ENCODE peak calls at places on chromosomes 16 and 17, in eight cellular contexts. U, C, L, W, D, P, H and O are unnamed samples.

GRCh38 chr17:1643293-1643998 is 2.1 kb downstream of the SCARF1 start:
- DNase-seq in U (peak), C (peak), L (no peak), W (peak), D (peak), P (peak), H (peak), O (peak)

GRCh38 chr16:89525146-89525913 is 17.1 kb downstream of the SPG7 start:
- DNase-seq in U (no peak), C (no peak), L (no peak), W (peak), D (no peak), P (no peak), H (no peak), O (no peak)

GRCh38 chr17:78364436-78365281 is 4.8 kb upstream of the SOCS3 start:
- DNase-seq in U (peak), C (no peak), L (no peak), W (no peak), D (no peak), P (peak), H (no peak), O (no peak)

GRCh38 chr16:88530858-88531203 is 39.4 kb upstream of the ZC3H18 start:
- DNase-seq in U (peak), C (no peak), L (no peak), W (no peak), D (no peak), P (no peak), H (no peak), O (no peak)

GRCh38 chr17:80474231-80474932 is 2.0 kb downstream of the NPTX1 start:
- DNase-seq in U (peak), C (no peak), L (no peak), W (no peak), D (peak), P (no peak), H (no peak), O (peak)

GRCh38 chr17:14268264-14268663 is 31.6 kb upstream of the CDRT15 start:
- DNase-seq in U (peak), C (no peak), L (no peak), W (no peak), D (no peak), P (no peak), H (no peak), O (no peak)

GRCh38 chr17:1977583-1978395 is 47.3 kb downstream of the RTN4RL1 start:
- DNase-seq in U (peak), C (no peak), L (no peak), W (no peak), D (no peak), P (peak), H (no peak), O (no peak)

GRCh38 chr16:48963306-48963705 is 318.3 kb downstream of the CBLN1 start:
- DNase-seq in U (no peak), C (no peak), L (no peak), W (no peak), D (peak), P (no peak), H (no peak), O (peak)

GRCh38 chr16:27109666-27110523 is 43.2 kb downstream of the C16orf82 start:
- DNase-seq in U (peak), C (peak), L (peak), W (peak), D (peak), P (peak), H (peak), O (peak)

GRCh38 chr17:60646701-60647100 is 30.9 kb upstream of the BCAS3 start:
- DNase-seq in U (no peak), C (no peak), L (no peak), W (no peak), D (no peak), P (no peak), H (no peak), O (no peak)

GRCh38 chr16:66961065-66961744 is at the start of gene CES3:
- DNase-seq in U (peak), C (no peak), L (no peak), W (peak), D (peak), P (peak), H (peak), O (peak)

GRCh38 chr16:89392881-89393730 is 97.3 kb downstream of the ANKRD11 start:
- DNase-seq in U (no peak), C (no peak), L (no peak), W (no peak), D (no peak), P (no peak), H (no peak), O (no peak)

GRCh38 chr16:971981-972315 is 1.2 kb upstream of the LMF1 start:
- DNase-seq in U (peak), C (no peak), L (no peak), W (no peak), D (no peak), P (no peak), H (no peak), O (no peak)

GRCh38 chr17:45172232-45172540 is 10.5 kb downstream of the HEXIM2 start:
- DNase-seq in U (no peak), C (no peak), L (no peak), W (no peak), D (no peak), P (no peak), H (no peak), O (no peak)

GRCh38 chr16:79599256-79599836 is 1.2 kb downstream of the MAF start:
- DNase-seq in U (peak), C (peak), L (no peak), W (peak), D (no peak), P (peak), H (peak), O (no peak)

GRCh38 chr16:84982434-84982833 is 28.9 kb downstream of the ZDHHC7 start:
- DNase-seq in U (no peak), C (no peak), L (no peak), W (no peak), D (no peak), P (peak), H (peak), O (no peak)